ENCODE peak calls at places on chromosomes 12 and 14, in seven cellular contexts. L is A549, K is mammary epithelial cell, R is upper lobe of right lung, G is neural crest cell, U is endothelial cell, O is AG09319. E is an unnamed sample.

GRCh38 chr12:124995200-124995961 is 1.9 kb downstream of the BRI3BP start:
- DNase-seq in L (no peak), K (no peak), R (no peak), G (no peak), O (no peak), U (no peak), E (peak; percentile 52)

GRCh38 chr12:31518680-31519227 is 72.2 kb downstream of the DENND5B start:
- DNase-seq in G (no peak), R (no peak), K (peak; percentile 97), U (no peak), L (peak; percentile 79), O (peak; percentile 96), E (no peak)

GRCh38 chr12:57237952-57238853 is 8.7 kb downstream of the SHMT2 start:
- DNase-seq in G (no peak), K (no peak), U (peak; percentile 13), R (peak; percentile 64), L (no peak), O (no peak), E (no peak)

GRCh38 chr12:110661337-110661972 is 27.5 kb downstream of the HVCN1 start:
- DNase-seq in O (no peak), R (peak; percentile 73), L (no peak), U (no peak), G (no peak), K (no peak), E (peak; percentile 85)

GRCh38 chr12:52633383-52633782 is 15.0 kb upstream of the KRT73 start:
- DNase-seq in U (no peak), G (no peak), O (no peak), R (no peak), L (no peak), K (no peak), E (no peak)

GRCh38 chr12:114693532-114693931 is 9.6 kb upstream of the TBX3 start:
- DNase-seq in G (no peak), O (no peak), U (no peak), K (no peak), L (no peak), R (no peak), E (no peak)

GRCh38 chr14:93056840-93057585 is 58.7 kb downstream of the ITPK1 start:
- DNase-seq in U (no peak), O (no peak), K (no peak), L (no peak), R (no peak), G (no peak), E (no peak)

GRCh38 chr14:31263485-31264133 is 56.0 kb upstream of the HECTD1 start:
- DNase-seq in K (peak; percentile 98), G (no peak), R (no peak), U (no peak), O (peak; percentile 96), L (peak; percentile 57), E (no peak)

GRCh38 chr12:117334855-117335587 is 26.4 kb downstream of the NOS1 start:
- DNase-seq in L (no peak), K (no peak), O (no peak), G (no peak), U (no peak), R (no peak), E (no peak)

GRCh38 chr12:22729431-22729830 is 104.5 kb downstream of the ETNK1 start:
- DNase-seq in L (no peak), R (no peak), K (no peak), U (no peak), O (no peak), G (no peak), E (no peak)

GRCh38 chr12:115752913-115753726 is 524.4 kb downstream of the MED13L start:
- DNase-seq in O (peak; percentile 80), K (peak; percentile 52), U (peak; percentile 50), R (no peak), L (peak; percentile 58), G (peak; percentile 14), E (peak; percentile 24)

GRCh38 chr14:28305938-28306337 is 460.6 kb upstream of the FOXG1 start:
- DNase-seq in L (no peak), G (no peak), U (no peak), R (no peak), O (no peak), K (no peak), E (no peak)

GRCh38 chr14:88999137-88999536 is 174.7 kb downstream of the TTC8 start:
- DNase-seq in U (no peak), L (no peak), K (no peak), G (no peak), R (no peak), O (no peak), E (no peak)

GRCh38 chr12:61490732-61491498 is 769.3 kb upstream of the USP15 start:
- DNase-seq in G (no peak), R (no peak), U (no peak), O (no peak), L (no peak), K (peak; percentile 88), E (no peak)

GRCh38 chr12:68893201-68893600 is 39.8 kb downstream of the CPM start:
- DNase-seq in L (no peak), O (no peak), R (no peak), U (no peak), K (no peak), G (no peak), E (no peak)

GRCh38 chr14:54681819-54682261 is 114.9 kb downstream of the SAMD4A start:
- DNase-seq in O (no peak), L (no peak), R (no peak), K (peak; percentile 91), G (no peak), U (no peak), E (no peak)

GRCh38 chr12:102917026-102917787 is at the start of gene PAH:
- DNase-seq in G (no peak), O (no peak), K (no peak), R (peak; percentile 69), L (no peak), U (no peak), E (peak; percentile 16)
- TF ChIP-seq CTCF in G (peak; percentile 34), O (no peak), K (no peak), R (no peak), L (no peak), U (no peak), E (peak; percentile 25)

GRCh38 chr12:77615331-77615730 is 215.4 kb upstream of the NAV3 start:
- DNase-seq in O (no peak), K (peak; percentile 38), R (no peak), U (no peak), L (no peak), G (no peak), E (no peak)
- TF ChIP-seq CTCF in O (no peak), K (peak; percentile 75), R (no peak), U (peak; percentile 42), L (no peak), G (peak; percentile 36), E (no peak)

GRCh38 chr12:118714051-118714460 is 267.3 kb upstream of the SRRM4 start:
- DNase-seq in G (peak; percentile 75), L (peak; percentile 13), U (peak; percentile 52), R (no peak), K (no peak), O (no peak), E (peak; percentile 51)
- TF ChIP-seq CTCF in G (peak; percentile 77), L (peak; percentile 33), U (peak; percentile 70), R (peak; percentile 45), K (peak; percentile 15), O (no peak), E (peak; percentile 46)

DNA sequence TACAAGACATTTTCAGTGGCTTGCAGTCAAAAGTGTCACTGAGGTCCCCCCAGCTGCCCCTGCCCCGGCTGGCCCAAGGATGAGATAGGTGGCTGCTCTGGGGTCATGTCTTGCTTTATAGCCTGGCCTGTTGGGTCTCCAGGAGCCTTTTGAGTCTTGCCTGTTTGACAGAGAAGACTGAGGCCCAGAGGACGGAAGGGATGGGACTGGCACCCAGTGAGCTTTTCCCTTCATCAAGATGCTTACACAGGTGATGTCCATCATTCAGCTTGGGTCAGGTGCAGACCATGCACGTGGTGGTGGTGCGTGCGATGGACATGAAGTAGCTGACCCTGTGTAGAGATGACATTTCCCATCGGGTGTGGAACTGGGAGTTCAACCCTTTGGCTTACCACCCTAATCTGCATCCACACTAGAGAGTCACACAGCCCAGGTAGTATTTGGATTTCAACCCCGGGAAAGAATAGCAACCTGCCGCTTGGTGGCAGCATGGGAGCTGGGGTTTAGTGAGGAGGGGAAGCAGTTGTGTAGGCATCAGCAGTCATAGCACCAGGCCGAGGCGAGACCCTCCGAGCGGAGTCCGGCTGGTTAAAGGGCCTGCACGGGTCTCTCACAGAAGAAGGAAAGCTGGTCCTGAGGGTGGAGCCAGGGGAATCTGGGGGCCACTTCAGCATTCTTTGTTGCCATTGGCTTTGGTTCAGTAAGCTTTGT is 12.2 kb downstream of the CKB start:
- DNase-seq in U (no peak), R (peak; percentile 59), O (no peak), K (no peak), G (no peak), L (no peak), E (peak; percentile 8)
- TF ChIP-seq CTCF in U (no peak), R (no peak), O (no peak), K (no peak), G (no peak), L (no peak), E (no peak)

GRCh38 chr14:71720978-71721624 is 211.1 kb upstream of the RGS6 start:
- DNase-seq in R (no peak), U (peak; percentile 65), G (peak; percentile 58), O (peak; percentile 40), L (peak; percentile 43), K (peak; percentile 86), E (no peak)
- TF ChIP-seq CTCF in R (peak; percentile 54), U (peak; percentile 57), G (peak; percentile 72), O (peak; percentile 53), L (peak; percentile 46), K (peak; percentile 79), E (peak; percentile 3)

DNA sequence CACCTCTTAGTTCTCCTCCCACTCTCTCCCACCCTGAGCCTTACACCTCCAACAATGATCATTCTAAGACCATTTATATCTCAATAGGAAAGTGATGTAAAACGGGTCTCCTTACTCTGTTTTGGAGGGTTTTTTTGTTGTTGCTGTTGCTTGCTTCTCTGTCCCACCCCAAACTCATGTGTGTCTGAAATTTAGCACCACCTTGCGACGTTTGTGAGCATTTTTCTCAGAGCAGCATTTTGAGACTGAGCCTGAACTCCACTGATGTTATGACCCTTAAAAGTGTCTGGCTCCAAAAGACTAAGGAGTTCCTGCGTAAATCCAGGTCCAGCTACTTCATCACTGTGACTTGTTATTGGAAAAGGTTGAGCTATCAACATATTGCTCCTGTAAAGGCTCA is 155.0 kb downstream of the DAD1 start:
- DNase-seq in L (no peak), U (no peak), G (no peak), K (no peak), O (no peak), R (no peak), E (no peak)
- TF ChIP-seq CTCF in L (no peak), U (no peak), G (peak; percentile 14), K (no peak), O (no peak), R (no peak), E (no peak)

E was measured in GM10248.